ENCODE peak calls at places on chromosomes 16 and 17, in eight cellular contexts. H is HT1080, A is nucleus accumbens, L is NCI-H1436 treated with DMSO at 0.1 percent for 48 hours, Z is BJ, Q is upper lobe of left lung, C is M059J, M is hippocampal formation. B is an unnamed sample.

GRCh38 chr16:1691956-1692355 is 13.9 kb downstream of the JPT2 start:
- DNase-seq in H (peak), A (no peak), L (no peak), Z (no peak), Q (no peak), C (peak), M (no peak), B (peak)

GRCh38 chr16:4322121-4323035 is 6.5 kb downstream of the GLIS2 start:
- DNase-seq in H (no peak), A (no peak), L (no peak), Z (no peak), Q (no peak), C (no peak), M (no peak), B (no peak)

GRCh38 chr17:18002171-18002570 is 29.5 kb downstream of the DRC3 start:
- DNase-seq in H (no peak), A (no peak), L (no peak), Z (no peak), Q (no peak), C (no peak), M (no peak), B (no peak)

GRCh38 chr16:84803146-84803545 is 16.6 kb upstream of the CRISPLD2 start:
- DNase-seq in H (no peak), A (no peak), L (no peak), Z (no peak), Q (no peak), C (no peak), M (no peak), B (no peak)

GRCh38 chr17:5821057-5821456 is 236.7 kb upstream of the NLRP1 start:
- DNase-seq in H (peak), A (no peak), L (no peak), Z (no peak), Q (no peak), C (peak), M (no peak), B (peak)

GRCh38 chr17:2435181-2435741 is 34.4 kb upstream of the MNT start:
- DNase-seq in H (no peak), A (peak), L (peak), Z (no peak), Q (no peak), C (no peak), M (peak), B (no peak)

GRCh38 chr16:17830651-17831050 is 359.9 kb upstream of the XYLT1 start:
- DNase-seq in H (no peak), A (no peak), L (no peak), Z (peak), Q (no peak), C (no peak), M (no peak), B (no peak)

GRCh38 chr17:64399071-64399766 is 8.6 kb upstream of the PECAM1 start:
- DNase-seq in H (peak), A (no peak), L (no peak), Z (no peak), Q (no peak), C (peak), M (no peak), B (peak)

GRCh38 chr17:27346228-27346899 is 52.5 kb downstream of the WSB1 start:
- DNase-seq in H (no peak), A (no peak), L (no peak), Z (no peak), Q (no peak), C (no peak), M (no peak), B (no peak)

GRCh38 chr16:53053967-53054669 is 673 bp upstream of the CHD9 start:
- DNase-seq in H (no peak), A (no peak), L (no peak), Z (no peak), Q (peak), C (no peak), M (peak), B (no peak)

GRCh38 chr16:63426275-63426870 is 1390.1 kb upstream of the CDH8 start:
- DNase-seq in H (no peak), A (no peak), L (no peak), Z (no peak), Q (no peak), C (no peak), M (no peak), B (no peak)

GRCh38 chr16:81318711-81319110 is 3.9 kb downstream of the GAN start:
- DNase-seq in H (no peak), A (no peak), L (no peak), Z (no peak), Q (no peak), C (peak), M (no peak), B (no peak)